ENCODE peak calls at places on chromosomes 4 and X, in ten cellular contexts. M, F, Y, D, G, W, H, S, E and Z are unnamed samples. For H3K9me3 and H3K27me3, the result is how much of the 10 kb centered on the place peaks cover.

GRCh38 chrX:72712094-72712755 is 1.9 kb downstream of the PHKA1 start:
- DNase-seq in M (no peak), F (no peak), Y (no peak), D (peak), G (no peak), W (no peak), H (no peak), S (peak), E (no peak), Z (no peak)

GRCh38 chr4:113901994-113902787 is 77.3 kb downstream of the ARSJ start:
- DNase-seq in M (peak), F (no peak), Y (peak), D (no peak), G (no peak), W (peak), H (no peak), S (no peak), E (no peak), Z (no peak)

GRCh38 chr4:154164931-154165839 is 326.4 kb downstream of the DCHS2 start:
- DNase-seq in M (no peak), F (no peak), Y (no peak), D (peak), G (no peak), W (no peak), H (no peak), S (peak), E (peak), Z (peak)

GRCh38 chr4:85741921-85742591 is 267.1 kb downstream of the ARHGAP24 start:
- DNase-seq in M (no peak), F (peak), Y (peak), D (no peak), G (no peak), W (no peak), H (no peak), S (no peak), E (peak), Z (no peak)

GRCh38 chrX:38375888-38376287 is 23.5 kb downstream of the OTC start:
- DNase-seq in M (no peak), F (no peak), Y (no peak), D (no peak), G (peak), W (no peak), H (no peak), S (peak), E (no peak), Z (no peak)

GRCh38 chr4:10879411-10880110 is 195.0 kb upstream of the CLNK start:
- DNase-seq in M (no peak), F (no peak), Y (no peak), D (peak), G (no peak), W (no peak), H (no peak), S (peak), E (no peak), Z (peak)

GRCh38 chr4:89558147-89558546 is 250.5 kb upstream of the GPRIN3 start:
- DNase-seq in M (no peak), F (no peak), Y (no peak), D (no peak), G (no peak), W (no peak), H (no peak), S (peak), E (no peak), Z (no peak)

GRCh38 chr4:37631551-37631950 is 54.6 kb downstream of the RELL1 start:
- DNase-seq in M (no peak), F (no peak), Y (no peak), D (peak), G (no peak), W (no peak), H (no peak), S (no peak), E (no peak), Z (no peak)

GRCh38 chr4:10983885-10984284 is 299.3 kb upstream of the CLNK start:
- DNase-seq in M (no peak), F (no peak), Y (no peak), D (no peak), G (no peak), W (no peak), H (no peak), S (no peak), E (no peak), Z (no peak)

GRCh38 chrX:63421411-63421810 is 70.3 kb upstream of the SPIN4 start:
- DNase-seq in M (no peak), F (no peak), Y (no peak), D (no peak), G (no peak), W (no peak), H (no peak), S (no peak), E (no peak), Z (no peak)

GRCh38 chrX:63424063-63424462 is 72.9 kb upstream of the SPIN4 start:
- DNase-seq in M (no peak), F (no peak), Y (no peak), D (no peak), G (no peak), W (no peak), H (no peak), S (no peak), E (no peak), Z (no peak)

GRCh38 chrX:63417649-63418048 is 66.5 kb upstream of the SPIN4 start:
- DNase-seq in M (no peak), F (no peak), Y (no peak), D (no peak), G (no peak), W (no peak), H (no peak), S (no peak), E (no peak), Z (no peak)

GRCh38 chrX:63418211-63418610 is 67.1 kb upstream of the SPIN4 start:
- DNase-seq in M (no peak), F (no peak), Y (no peak), D (no peak), G (no peak), W (no peak), H (no peak), S (no peak), E (no peak), Z (no peak)
- H3K4me3 ChIP-seq in M (no peak), F (no peak), Y (no peak), D (no peak), G (no peak), W (no peak), H (no peak), S (no peak), E (no peak), Z (no peak)

GRCh38 chrX:1502853-1503252 is 34.1 kb downstream of the P2RY8 start:
- DNase-seq in M (no peak), F (no peak), Y (no peak), D (no peak), G (no peak), W (no peak), H (peak), S (no peak), E (no peak), Z (no peak)

GRCh38 chrX:1506916-1507315 is 30.1 kb downstream of the P2RY8 start:
- DNase-seq in M (no peak), F (no peak), Y (no peak), D (no peak), G (no peak), W (no peak), H (peak), S (no peak), E (no peak), Z (no peak)

GRCh38 chrX:1500701-1501624 is 36.0 kb downstream of the P2RY8 start:
- DNase-seq in M (peak), F (no peak), Y (no peak), D (no peak), G (no peak), W (no peak), H (peak), S (no peak), E (no peak), Z (no peak)

GRCh38 chrX:1507511-1508463 is 29.2 kb downstream of the P2RY8 start:
- DNase-seq in M (peak), F (no peak), Y (no peak), D (no peak), G (no peak), W (peak), H (peak), S (no peak), E (no peak), Z (no peak)

GRCh38 chrX:1502241-1502640 is 34.7 kb downstream of the P2RY8 start:
- DNase-seq in M (no peak), F (no peak), Y (no peak), D (no peak), G (no peak), W (no peak), H (peak), S (no peak), E (no peak), Z (no peak)
- H3K9me3 ChIP-seq in M (under half), F (under half), Y (under half), D (under half), G (under half), W (under half), H (under half), S (under half), E (under half), Z (under half)

GRCh38 chr4:81218206-81218605 is 3.2 kb upstream of the PRKG2 start:
- DNase-seq in M (no peak), F (no peak), Y (no peak), D (no peak), G (no peak), W (no peak), H (no peak), S (no peak), E (no peak), Z (no peak)
- H3K27me3 ChIP-seq in M (under half), F (under half), Y (under half), D (under half), G (under half), W (under half), H (under half), S (under half), E (under half), Z (under half)

GRCh38 chrX:12494400-12495138 is 296.6 kb upstream of the PRPS2 start:
- DNase-seq in M (no peak), F (no peak), Y (no peak), D (no peak), G (no peak), W (no peak), H (no peak), S (no peak), E (no peak), Z (no peak)
- H3K4me3 ChIP-seq in M (no peak), F (no peak), Y (no peak), D (no peak), G (no peak), W (no peak), H (no peak), S (no peak), E (no peak), Z (no peak)

GRCh38 chrX:153349952-153350351 is 16.0 kb downstream of the ZNF275 start:
- DNase-seq in M (no peak), F (no peak), Y (no peak), D (no peak), G (no peak), W (no peak), H (no peak), S (no peak), E (no peak), Z (no peak)

GRCh38 chrX:153352858-153353257 is 18.9 kb downstream of the ZNF275 start:
- DNase-seq in M (no peak), F (no peak), Y (no peak), D (no peak), G (no peak), W (no peak), H (no peak), S (no peak), E (no peak), Z (no peak)

GRCh38 chrX:153347530-153347929 is 13.6 kb downstream of the ZNF275 start:
- DNase-seq in M (no peak), F (no peak), Y (no peak), D (no peak), G (no peak), W (no peak), H (no peak), S (no peak), E (no peak), Z (no peak)

GRCh38 chrX:153351981-153352380 is 18.0 kb downstream of the ZNF275 start:
- DNase-seq in M (no peak), F (no peak), Y (no peak), D (no peak), G (no peak), W (no peak), H (no peak), S (no peak), E (no peak), Z (no peak)

DNA sequence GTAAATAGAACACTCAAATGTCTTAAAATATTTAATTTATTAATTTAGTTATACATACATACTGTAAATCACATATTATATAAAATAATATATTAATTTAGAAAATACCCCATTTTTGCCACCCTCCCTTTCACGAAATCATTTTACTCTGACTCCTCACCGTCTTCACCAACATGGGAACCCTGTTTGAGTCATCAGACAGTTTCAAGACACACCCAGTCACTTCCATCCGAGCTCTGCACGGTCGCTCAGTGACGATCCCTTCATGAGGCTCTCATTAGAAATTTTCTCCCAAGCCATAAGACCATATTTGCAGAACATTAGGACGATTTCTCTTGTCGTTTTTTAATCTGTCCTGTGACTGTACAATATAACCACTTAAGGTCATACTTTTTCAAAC is 14.5 kb downstream of the ZNF275 start:
- DNase-seq in M (no peak), F (no peak), Y (no peak), D (no peak), G (no peak), W (no peak), H (no peak), S (no peak), E (no peak), Z (no peak)
- H3K9me3 ChIP-seq in M (under half), F (under half), Y (under half), D (under half), G (under half), W (under half), H (under half), S (under half), E (under half), Z (under half)

GRCh38 chrX:31139966-31140365 is 68.1 kb upstream of the FTHL17 start:
- DNase-seq in M (no peak), F (no peak), Y (no peak), D (no peak), G (no peak), W (no peak), H (no peak), S (peak), E (no peak), Z (no peak)
- H3K27me3 ChIP-seq in M (under half), F (under half), Y (under half), D (under half), G (under half), W (under half), H (under half), S (under half), E (under half), Z (under half)

DNA sequence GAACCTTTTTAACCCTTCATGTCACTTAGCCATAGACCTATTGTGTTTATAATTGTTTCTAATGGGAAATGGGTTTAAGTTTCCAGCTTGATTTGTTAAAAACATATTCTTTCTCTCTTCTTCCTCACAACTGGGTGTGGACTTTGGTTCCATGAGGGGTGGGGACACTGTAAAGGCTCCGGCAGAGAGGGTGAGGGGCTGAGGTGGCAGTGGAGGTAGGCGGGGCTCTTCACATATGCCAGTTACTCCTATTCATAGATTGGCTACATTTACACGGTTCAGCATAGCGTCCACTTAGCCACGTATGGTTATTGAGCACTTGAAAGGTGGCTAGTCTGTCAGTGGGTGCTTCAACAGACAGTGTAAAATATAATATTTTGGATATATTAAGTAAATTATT is 7.8 kb downstream of the INTS6L start:
- DNase-seq in M (no peak), F (no peak), Y (no peak), D (no peak), G (no peak), W (no peak), H (no peak), S (no peak), E (no peak), Z (no peak)
- H3K4me3 ChIP-seq in M (no peak), F (no peak), Y (no peak), D (no peak), G (no peak), W (no peak), H (no peak), S (no peak), E (no peak), Z (no peak)

GRCh38 chrX:136211766-136212556 is 39.2 kb downstream of the MAP7D3 start:
- DNase-seq in M (no peak), F (peak), Y (no peak), D (no peak), G (no peak), W (no peak), H (no peak), S (no peak), E (no peak), Z (no peak)
- H3K9me3 ChIP-seq in M (under half), F (under half), Y (under half), D (under half), G (under half), W (under half), H (under half), S (under half), E (under half), Z (under half)

GRCh38 chr4:108160741-108161352 is 7.9 kb downstream of the LEF1 start:
- DNase-seq in M (no peak), F (no peak), Y (no peak), D (no peak), G (no peak), W (no peak), H (no peak), S (no peak), E (peak), Z (no peak)
- H3K27me3 ChIP-seq in M (half or more), F (under half), Y (under half), D (under half), G (under half), W (under half), H (under half), S (half or more), E (under half), Z (under half)